ENCODE peak calls at places on chromosomes 12 and 14, in seven cellular contexts. V, W, D, E, M, C and S are unnamed samples.

GRCh38 chr12:28955491-28955890 is 193.6 kb upstream of the FAR2 start:
- DNase-seq in C (no peak), V (peak), W (no peak), D (no peak), E (peak), M (no peak), S (no peak)

GRCh38 chr12:51683763-51684357 is 92.8 kb downstream of the SCN8A start:
- DNase-seq in V (peak), M (no peak), W (no peak), D (no peak), E (peak), C (no peak), S (no peak)

GRCh38 chr14:74425525-74426201 is 347 bp downstream of the SYNDIG1L start:
- DNase-seq in C (peak), M (no peak), D (peak), E (no peak), W (no peak), V (peak), S (no peak)

GRCh38 chr12:45878630-45879255 is 111.6 kb downstream of the SCAF11 start:
- DNase-seq in V (peak), D (no peak), C (no peak), W (no peak), E (no peak), M (no peak), S (no peak)

GRCh38 chr14:34060747-34061050 is 109.8 kb upstream of the EGLN3 start:
- DNase-seq in D (no peak), M (no peak), C (no peak), V (no peak), W (no peak), E (no peak), S (no peak)

GRCh38 chr14:35687335-35687939 is 121.7 kb downstream of the RALGAPA1 start:
- DNase-seq in W (no peak), M (no peak), C (no peak), E (peak), D (no peak), V (peak), S (no peak)

GRCh38 chr14:47674148-47674545 is 1.3 kb downstream of the MDGA2 start:
- DNase-seq in C (no peak), E (no peak), D (no peak), M (no peak), W (no peak), V (no peak), S (peak)

GRCh38 chr12:5184159-5184558 is 140.5 kb downstream of the KCNA5 start:
- DNase-seq in V (no peak), M (no peak), W (no peak), E (no peak), C (no peak), D (no peak), S (no peak)

DNA sequence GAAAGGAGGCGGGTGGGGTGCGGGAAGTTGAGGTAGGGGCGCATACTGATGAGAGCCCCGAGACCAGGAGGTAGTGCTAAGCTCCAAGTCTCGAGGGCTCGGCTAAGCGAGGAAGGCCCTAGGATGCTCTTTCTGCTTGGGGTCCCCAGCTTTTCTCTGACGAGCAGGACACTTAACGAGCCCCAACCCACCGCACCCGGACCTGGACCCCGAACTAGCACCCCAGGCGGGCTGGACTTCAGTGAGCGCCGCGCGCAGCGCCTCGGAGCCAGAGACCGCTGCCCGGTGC is 4.7 kb upstream of the C1QL4 start:
- DNase-seq in D (no peak), C (no peak), V (no peak), E (no peak), M (no peak), W (no peak), S (no peak)
- TF ChIP-seq CTCF in D (no peak), C (no peak), V (no peak), E (no peak), M (no peak), W (no peak), S (no peak)

GRCh38 chr14:78595797-78596196 is 425.6 kb downstream of the NRXN3 start:
- DNase-seq in M (no peak), E (no peak), V (no peak), W (no peak), D (no peak), C (no peak), S (no peak)
- TF ChIP-seq CTCF in M (no peak), E (peak), V (peak), W (no peak), D (no peak), C (peak), S (peak)

GRCh38 chr14:75649773-75650172 is 10.9 kb downstream of the ERG28 start:
- DNase-seq in V (no peak), W (no peak), C (no peak), M (no peak), D (no peak), E (no peak), S (no peak)
- TF ChIP-seq CTCF in V (no peak), W (no peak), C (no peak), M (no peak), D (no peak), E (no peak), S (no peak)

DNA sequence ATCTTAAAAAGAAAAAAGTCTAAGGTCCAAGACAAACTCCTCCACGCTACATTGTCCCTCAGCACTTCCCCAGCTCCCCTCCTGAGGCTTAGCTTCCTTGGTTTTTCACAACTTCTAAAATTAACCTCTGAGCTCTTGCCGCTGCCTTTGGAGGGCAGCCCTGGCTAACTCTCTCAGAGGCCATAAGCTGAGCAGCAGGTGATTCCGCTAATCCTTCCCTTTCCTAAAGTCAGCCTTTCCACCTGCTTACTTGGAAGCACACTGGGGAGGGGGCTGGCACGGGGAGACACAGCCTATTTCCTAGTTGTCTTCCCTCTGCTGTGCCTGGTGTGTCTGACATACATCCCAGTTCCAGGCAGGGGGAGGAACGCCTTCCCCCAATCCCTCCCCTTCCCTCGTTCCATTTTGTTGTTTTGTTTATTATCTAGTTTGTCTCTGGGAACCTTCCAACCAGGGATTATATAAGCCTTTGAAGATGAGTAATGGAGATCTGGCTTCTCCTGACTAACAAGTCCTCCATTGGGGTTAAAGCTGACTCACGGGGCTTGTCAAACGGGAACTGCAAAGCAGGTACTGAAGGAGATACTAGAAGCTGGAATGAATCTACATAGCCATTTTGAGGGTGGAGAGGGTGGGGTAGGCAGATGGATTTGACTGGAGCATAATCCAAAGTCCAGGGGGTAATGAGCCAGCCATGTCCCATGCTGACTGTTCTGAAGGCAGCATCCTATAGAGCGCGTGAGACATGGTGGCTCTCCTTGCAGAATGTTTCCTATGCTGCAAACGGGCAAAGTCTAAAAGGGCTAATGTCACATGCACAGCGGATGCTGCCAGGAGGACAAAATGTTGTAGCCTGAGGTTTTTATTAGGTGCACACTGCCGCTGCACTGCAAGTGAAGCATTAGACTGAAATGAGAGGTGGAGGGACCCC is 230.8 kb downstream of the FOXN3 start:
- DNase-seq in V (peak), M (no peak), D (no peak), W (peak), E (peak), C (no peak), S (no peak)
- TF ChIP-seq CTCF in V (no peak), M (no peak), D (no peak), W (no peak), E (no peak), C (no peak), S (no peak)

GRCh38 chr12:120903818-120904773 is at the start of gene SPPL3:
- DNase-seq in V (peak), E (peak), C (peak), W (peak), M (peak), D (peak), S (peak)
- TF ChIP-seq CTCF in V (no peak), E (no peak), C (no peak), W (no peak), M (no peak), D (no peak), S (no peak)